ENCODE peak calls at places on chromosomes 12 and 14, in six cellular contexts. B is T-helper 9 cell, D is Right ventricle myocardium superior, E is RCC 7860, G is mucosa of gallbladder, O is hypothalamus. R is an unnamed sample.

GRCh38 chr12:39966251-39966650 is 139.6 kb downstream of the SLC2A13 start:
- DNase-seq in B (no peak), O (no peak), E (no peak), D (no peak), G (no peak), R (no peak)

GRCh38 chr12:132284071-132284492 is 45.3 kb downstream of the GALNT9 start:
- DNase-seq in B (no peak), D (no peak), G (no peak), O (no peak), E (no peak), R (no peak)

GRCh38 chr14:36505892-36506731 is 13.9 kb downstream of the NKX2-1 start:
- DNase-seq in O (no peak), D (no peak), E (no peak), G (no peak), B (no peak), R (no peak)

GRCh38 chr12:76764856-76765255 is 941 bp downstream of the ZDHHC17 start:
- DNase-seq in D (no peak), G (no peak), B (no peak), O (peak), E (no peak), R (no peak)

GRCh38 chr12:64665506-64665905 is 55.2 kb downstream of the RASSF3 start:
- DNase-seq in G (no peak), E (no peak), B (peak), O (no peak), D (no peak), R (peak)

GRCh38 chr12:94169966-94170689 is 21.8 kb downstream of the PLXNC1 start:
- DNase-seq in D (no peak), B (no peak), O (no peak), E (no peak), G (no peak), R (no peak)

GRCh38 chr12:56338643-56339422 is at the start of gene IL23A:
- DNase-seq in D (no peak), O (no peak), E (peak), B (peak), G (no peak), R (no peak)

GRCh38 chr12:56160894-56161667 is 2.9 kb downstream of the MYL6 start:
- DNase-seq in O (no peak), D (no peak), E (no peak), G (no peak), B (no peak), R (no peak)

GRCh38 chr14:51400142-51400541 is 160.1 kb downstream of the TMX1 start:
- DNase-seq in E (no peak), D (no peak), O (no peak), B (no peak), G (no peak), R (no peak)

GRCh38 chr12:113422030-113422900 is at the start of gene SDSL:
- DNase-seq in D (peak), G (peak), E (peak), B (no peak), O (peak), R (peak)

GRCh38 chr12:1929985-1930815 is 11.7 kb upstream of the CACNA2D4 start:
- DNase-seq in B (no peak), G (no peak), E (no peak), O (no peak), D (no peak), R (no peak)

GRCh38 chr12:67241482-67241881 is 27.7 kb upstream of the CAND1 start:
- DNase-seq in D (no peak), G (no peak), B (no peak), O (no peak), E (no peak), R (no peak)

GRCh38 chr12:4858385-4858784 is 51.3 kb upstream of the KCNA1 start:
- DNase-seq in O (no peak), G (no peak), B (no peak), D (no peak), E (no peak), R (no peak)

GRCh38 chr14:30227871-30228270 is 300.2 kb upstream of the PRKD1 start:
- DNase-seq in G (peak), O (no peak), E (no peak), B (no peak), D (peak), R (peak)

GRCh38 chr12:92779902-92780301 is 77.1 kb downstream of the PLEKHG7 start:
- DNase-seq in G (no peak), O (no peak), D (no peak), E (no peak), B (no peak), R (no peak)

GRCh38 chr12:89289720-89290119 is 62.6 kb downstream of the DUSP6 start:
- DNase-seq in G (no peak), B (no peak), O (no peak), D (no peak), E (no peak), R (no peak)

GRCh38 chr12:123083661-123084571 is 67.0 kb downstream of the PITPNM2 start:
- DNase-seq in D (no peak), O (no peak), B (no peak), E (no peak), G (no peak), R (no peak)

R was measured in adrenal gland.